ENCODE peak calls at places on chromosome 12, in four cellular contexts. H is ovary, K is transverse colon, C is pancreas. N is an unnamed sample.

GRCh38 chr12:113131556-113131955 is 4.0 kb downstream of the RASAL1 start:
- DNase-seq in K (no peak), C (peak; percentile 6), H (no peak), N (no peak)

GRCh38 chr12:45893240-45893639 is 97.1 kb downstream of the SCAF11 start:
- DNase-seq in C (no peak), K (no peak), H (no peak), N (no peak)

GRCh38 chr12:120265483-120266179 is at the start of gene PXN:
- DNase-seq in K (peak; percentile 93), C (peak; percentile 95), H (peak; percentile 84), N (peak; percentile 91)

GRCh38 chr12:26555139-26555538 is 277.9 kb downstream of the ITPR2 start:
- DNase-seq in C (no peak), H (no peak), K (no peak), N (no peak)

GRCh38 chr12:5945071-5946008 is at the start of gene ANO2:
- DNase-seq in C (peak; percentile 43), H (no peak), K (no peak), N (no peak)

GRCh38 chr12:46702581-46703344 is 123.0 kb downstream of the SLC38A4 start:
- DNase-seq in H (no peak), K (no peak), C (no peak), N (no peak)

GRCh38 chr12:117441751-117442150 is 80.3 kb upstream of the NOS1 start:
- DNase-seq in K (no peak), C (peak; percentile 59), H (no peak), N (no peak)

GRCh38 chr12:92400006-92400405 is 254.4 kb upstream of the BTG1 start:
- DNase-seq in K (peak; percentile 14), C (no peak), H (no peak), N (no peak)

GRCh38 chr12:89211456-89211855 is 140.8 kb downstream of the DUSP6 start:
- DNase-seq in C (no peak), K (no peak), H (no peak), N (no peak)

GRCh38 chr12:55446334-55446733 is 2.5 kb downstream of the OR6C2 start:
- DNase-seq in H (no peak), C (no peak), K (no peak), N (no peak)

GRCh38 chr12:123971770-123972447 is 722 bp downstream of the CCDC92 start:
- DNase-seq in C (peak; percentile 84), H (peak; percentile 27), K (peak; percentile 49), N (peak; percentile 56)

GRCh38 chr12:128098725-128099124 is 168.2 kb upstream of the TMEM132C start:
- DNase-seq in K (no peak), H (no peak), C (no peak), N (no peak)

GRCh38 chr12:84632556-84632955 is 280.0 kb downstream of the SLC6A15 start:
- DNase-seq in C (no peak), K (no peak), H (no peak), N (no peak)

GRCh38 chr12:76025601-76026575 is 5.7 kb downstream of the PHLDA1 start:
- DNase-seq in H (no peak), K (no peak), C (no peak), N (no peak)

GRCh38 chr12:108950991-108951739 is 69.7 kb downstream of the SVOP start:
- DNase-seq in C (peak; percentile 82), K (peak; percentile 81), H (peak; percentile 38), N (peak; percentile 76)

GRCh38 chr12:91577586-91578539 is 395.2 kb upstream of the DCN start:
- DNase-seq in C (no peak), H (no peak), K (no peak), N (no peak)

GRCh38 chr12:93536766-93537515 is 35.5 kb upstream of the SOCS2 start:
- DNase-seq in K (no peak), H (no peak), C (no peak), N (no peak)

GRCh38 chr12:10612954-10613333 is 465 bp downstream of the MAGOHB start:
- DNase-seq in H (no peak), C (no peak), K (no peak), N (no peak)

GRCh38 chr12:41802803-41803202 is 341.9 kb downstream of the GXYLT1 start:
- DNase-seq in K (no peak), C (no peak), H (no peak), N (no peak)

GRCh38 chr12:132319359-132319950 is 9.9 kb downstream of the GALNT9 start:
- DNase-seq in K (no peak), C (peak; percentile 31), H (no peak), N (no peak)

GRCh38 chr12:23488130-23488529 is 461.3 kb downstream of the SOX5 start:
- DNase-seq in K (no peak), C (no peak), H (no peak), N (no peak)

GRCh38 chr12:4353785-4354208 is 25.7 kb downstream of the FGF23 start:
- DNase-seq in C (no peak), K (no peak), H (no peak), N (no peak)

GRCh38 chr12:123485756-123486155 is 27.8 kb downstream of the SNRNP35 start:
- DNase-seq in K (no peak), C (peak; percentile 46), H (no peak), N (no peak)

GRCh38 chr12:12542286-12542685 is 20.4 kb downstream of the DUSP16 start:
- DNase-seq in C (no peak), K (no peak), H (no peak), N (no peak)

GRCh38 chr12:12539411-12539810 is 23.3 kb downstream of the DUSP16 start:
- DNase-seq in K (peak; percentile 49), H (no peak), C (no peak), N (peak; percentile 72)

GRCh38 chr12:12538535-12538934 is 24.1 kb downstream of the DUSP16 start:
- DNase-seq in K (peak; percentile 56), C (no peak), H (no peak), N (no peak)

GRCh38 chr12:12541782-12542181 is 20.9 kb downstream of the DUSP16 start:
- DNase-seq in H (no peak), C (no peak), K (no peak), N (no peak)

DNA sequence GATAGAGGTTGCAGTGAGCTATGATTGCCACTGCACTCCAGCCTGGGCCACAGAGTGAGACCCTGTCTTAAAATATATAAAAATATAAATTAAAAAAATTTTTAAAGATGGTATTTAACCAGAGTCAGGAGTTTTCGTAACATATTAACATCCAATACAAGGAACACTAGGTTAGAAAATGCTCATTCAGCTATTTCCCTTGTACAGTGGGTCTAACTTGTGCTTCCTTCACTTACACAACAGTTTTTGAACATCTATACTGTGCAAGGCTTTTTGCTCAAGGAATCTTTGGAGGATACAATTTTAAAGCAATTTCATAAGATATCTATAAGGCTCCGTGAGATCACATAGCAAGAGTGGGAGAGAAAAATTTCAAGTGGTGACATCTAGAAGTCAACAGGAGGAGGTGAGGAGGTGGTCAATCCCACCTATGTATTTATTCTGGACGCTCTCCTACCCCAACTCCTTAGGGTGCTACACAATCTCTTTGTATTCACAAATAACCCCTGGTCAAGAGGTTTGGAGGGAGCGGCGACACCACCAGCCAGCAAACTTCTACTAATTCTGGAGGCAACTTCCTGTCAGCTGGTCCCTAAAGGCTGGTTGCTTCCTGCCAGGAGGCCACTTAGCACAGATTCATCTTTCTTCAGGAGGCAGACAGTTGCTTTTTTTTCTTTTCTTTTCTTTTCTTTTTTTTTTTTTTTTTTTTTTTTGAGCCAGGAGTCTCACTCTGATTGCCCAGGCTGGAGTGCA is 22.2 kb downstream of the DUSP16 start:
- DNase-seq in K (no peak), C (no peak), H (no peak), N (no peak)
- H3K27ac ChIP-seq in K (peak overlapping the region; percentile 62), C (peak overlapping the region; percentile 7), H (no peak overlapping the region), N (peak overlapping the region; percentile 50)

GRCh38 chr12:49794021-49794420 is 34.2 kb downstream of the NCKAP5L start:
- DNase-seq in K (no peak), H (no peak), C (no peak), N (no peak)
- H3K27ac ChIP-seq in K (no peak overlapping the region), H (no peak overlapping the region), C (no peak overlapping the region), N (no peak overlapping the region)

DNA sequence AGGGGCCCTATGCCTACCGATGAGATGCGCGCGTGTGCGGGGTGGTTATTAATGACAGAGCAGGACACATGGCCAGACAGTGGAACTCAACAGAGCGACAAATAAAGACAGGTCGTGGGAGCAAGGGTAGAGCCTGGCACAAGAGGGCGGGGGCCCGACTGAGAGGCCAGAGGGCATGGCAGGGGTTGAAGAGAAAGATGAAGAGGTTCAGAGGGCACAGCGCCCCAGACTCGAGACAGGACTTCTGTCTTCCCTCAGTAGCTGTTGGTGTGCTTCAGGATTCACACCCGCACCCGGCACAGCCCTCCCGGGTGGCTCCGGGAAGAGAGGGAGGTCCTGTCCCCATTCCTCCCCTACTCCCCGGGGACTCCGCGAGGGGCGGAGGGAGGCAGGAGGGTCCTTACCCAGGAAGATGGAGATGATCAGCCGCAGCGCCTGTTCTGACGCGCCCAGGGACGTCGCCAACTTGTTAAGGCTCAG is 366 bp downstream of the LPCAT3 start:
- DNase-seq in C (no peak), K (peak; percentile 50), H (no peak), N (peak; percentile 54)
- H3K27ac ChIP-seq in C (peak overlapping the region; percentile 95), K (peak overlapping the region; percentile 94), H (peak overlapping the region; percentile 85), N (peak overlapping the region; percentile 94)

GRCh38 chr12:49355913-49356312 is 9.2 kb downstream of the DNAJC22 start:
- DNase-seq in K (no peak), H (no peak), C (no peak), N (no peak)

GRCh38 chr12:49352351-49352750 is 5.7 kb downstream of the DNAJC22 start:
- DNase-seq in C (no peak), H (no peak), K (no peak), N (no peak)

GRCh38 chr12:49358548-49359141 is 8.6 kb upstream of the SPATS2 start:
- DNase-seq in H (no peak), K (peak; percentile 56), C (no peak), N (peak; percentile 67)

GRCh38 chr12:49359671-49360070 is 7.6 kb upstream of the SPATS2 start:
- DNase-seq in K (no peak), H (no peak), C (no peak), N (no peak)

DNA sequence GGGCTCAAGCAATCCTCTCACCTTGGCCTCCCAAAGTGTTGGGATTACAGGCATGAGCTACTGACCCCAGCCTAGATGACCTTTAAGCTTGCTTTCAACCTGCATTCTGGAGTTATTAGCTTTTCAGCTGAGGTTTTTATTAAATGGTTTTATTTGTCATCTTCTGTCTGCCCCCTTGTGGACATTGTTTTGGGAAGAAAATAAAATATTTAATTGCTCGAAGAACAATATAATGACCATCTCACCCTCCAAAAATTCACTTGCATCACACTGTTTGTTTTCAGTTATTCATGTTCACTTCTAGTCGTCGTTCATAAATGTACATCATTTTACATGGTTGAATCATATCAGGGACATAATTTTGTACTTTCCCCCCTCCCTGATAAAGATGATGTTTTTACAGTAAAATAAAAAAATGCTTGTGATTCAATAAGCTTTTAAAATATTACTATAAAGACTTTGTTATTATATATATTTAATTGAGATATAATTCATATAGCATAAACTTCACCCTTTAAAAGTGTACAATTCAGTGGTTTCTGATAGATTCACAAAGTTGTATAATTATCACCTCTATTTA is 10.1 kb upstream of the SPATS2 start:
- DNase-seq in C (no peak), H (no peak), K (no peak), N (no peak)
- H3K27ac ChIP-seq in C (no peak overlapping the region), H (no peak overlapping the region), K (no peak overlapping the region), N (no peak overlapping the region)

DNA sequence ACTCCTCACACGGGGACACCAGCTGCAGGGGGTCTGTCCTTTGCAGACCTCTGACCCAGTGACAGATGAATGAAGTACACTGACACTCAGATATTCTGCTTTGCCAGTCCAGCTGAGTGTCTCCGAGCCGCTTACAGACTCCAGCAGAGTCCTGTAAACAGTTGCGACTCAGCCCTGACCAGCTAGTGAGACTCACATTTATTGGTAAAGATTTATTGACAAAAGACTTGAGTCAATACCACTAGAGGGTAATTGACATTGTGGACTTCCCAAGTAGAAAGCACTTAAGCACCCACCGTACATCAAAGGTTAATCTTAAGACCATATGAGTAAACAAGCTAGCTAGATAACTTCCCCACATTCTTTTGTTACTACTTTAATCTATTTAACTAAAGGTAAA is 9.8 kb upstream of the FKBP4 start:
- DNase-seq in K (no peak), H (no peak), C (no peak), N (no peak)
- H3K27ac ChIP-seq in K (no peak overlapping the region), H (no peak overlapping the region), C (no peak overlapping the region), N (no peak overlapping the region)

N was measured in colonic mucosa.